ENCODE peak calls at places on chromosomes 4 and X, in five cellular contexts. P is NCI-H187; L is EL; S is activated CD4-positive, alpha-beta T cell treated with anti-CD3 and anti-CD28 coated beads for 1 hour; A is CD4-positive, alpha-beta memory T cell. N is an unnamed sample.

GRCh38 chr4:139184129-139184528 is 7.1 kb upstream of the ELF2 start:
- DNase-seq in P (no peak), L (peak; percentile 23), S (no peak), A (no peak), N (no peak)

GRCh38 chr4:138330531-138330930 is 88.4 kb upstream of the SLC7A11 start:
- DNase-seq in P (no peak), L (no peak), S (no peak), A (no peak), N (no peak)

GRCh38 chr4:15536552-15537499 is 67.1 kb downstream of the CC2D2A start:
- DNase-seq in P (no peak), L (no peak), S (no peak), A (no peak), N (no peak)

GRCh38 chr4:152935661-152936445 is at the start of gene FHDC1:
- DNase-seq in P (peak; percentile 41), L (peak; percentile 38), S (no peak), A (peak; percentile 19), N (no peak)

GRCh38 chr4:1493540-1494287 is 87.5 kb upstream of the NKX1-1 start:
- DNase-seq in P (no peak), L (no peak), S (no peak), A (no peak), N (no peak)

GRCh38 chr4:147139455-147140198 is 194.0 kb upstream of the TTC29 start:
- DNase-seq in P (no peak), L (no peak), S (no peak), A (no peak), N (no peak)

GRCh38 chr4:130043796-130044195 is 947.8 kb downstream of the C4orf33 start:
- DNase-seq in P (no peak), L (peak; percentile 58), S (no peak), A (no peak), N (no peak)

GRCh38 chr4:94811653-94812052 is 53.9 kb downstream of the BMPR1B start:
- DNase-seq in P (no peak), L (no peak), S (no peak), A (no peak), N (no peak)

GRCh38 chr4:140152760-140153418 is 1.1 kb downstream of the MAML3 start:
- DNase-seq in P (peak; percentile 3), L (peak; percentile 46), S (peak; percentile 39), A (peak; percentile 53), N (peak; percentile 27)

GRCh38 chrX:51144828-51145442 is 187.7 kb upstream of the NUDT10 start:
- DNase-seq in P (no peak), L (peak; percentile 12), S (no peak), A (peak; percentile 22), N (peak; percentile 12)

GRCh38 chr4:89645512-89645911 is 191.4 kb downstream of the SNCA start:
- DNase-seq in P (no peak), L (no peak), S (no peak), A (no peak), N (no peak)

GRCh38 chrX:142156567-142156966 is 48.5 kb downstream of the MAGEC2 start:
- DNase-seq in P (no peak), L (no peak), S (no peak), A (no peak), N (no peak)